ENCODE peak calls at places on chromosomes 16 and 17, in five cellular contexts. J is Right ventricle myocardium superior; Y is A549; A is CD8-positive, alpha-beta T cell; U is NCI-H460. X is an unnamed sample.

GRCh38 chr16:46884513-46885293 is 541 bp downstream of the GPT2 start:
- DNase-seq in A (no peak), J (no peak), Y (no peak), U (no peak), X (no peak)

GRCh38 chr17:72588961-72589360 is 468.1 kb downstream of the SOX9 start:
- DNase-seq in Y (peak), J (no peak), A (no peak), U (no peak), X (no peak)

GRCh38 chr17:80868022-80868609 is 123.5 kb upstream of the CHMP6 start:
- DNase-seq in A (no peak), U (no peak), J (no peak), Y (no peak), X (no peak)

GRCh38 chr16:50584033-50584722 is 36.0 kb downstream of the NKD1 start:
- DNase-seq in A (no peak), J (no peak), U (no peak), Y (no peak), X (no peak)

GRCh38 chr16:30658731-30659506 is 688 bp downstream of the FBRS start:
- DNase-seq in U (peak), J (peak), A (no peak), Y (peak), X (peak)

GRCh38 chr16:83619381-83620150 is 188.2 kb upstream of the HSBP1 start:
- DNase-seq in J (no peak), Y (no peak), A (no peak), U (no peak), X (no peak)

GRCh38 chr17:1490643-1491405 is 1.7 kb downstream of the MYO1C start:
- DNase-seq in U (peak), A (peak), Y (peak), J (peak), X (peak)

GRCh38 chr16:84790291-84790690 is 29.5 kb upstream of the CRISPLD2 start:
- DNase-seq in Y (no peak), J (no peak), U (no peak), A (no peak), X (no peak)

GRCh38 chr16:89853306-89853993 is 19.9 kb upstream of the TCF25 start:
- DNase-seq in J (no peak), A (no peak), U (no peak), Y (no peak), X (no peak)

GRCh38 chr17:81412490-81413093 is 17.3 kb downstream of the BAHCC1 start:
- DNase-seq in J (peak), U (no peak), Y (no peak), A (peak), X (no peak)

X was measured in HAP-1.